ENCODE peak calls at places on chromosome 19, in five cellular contexts. One of them, this sample, is unnamed.

GRCh38 chr19:4081441-4082129 is 14.9 kb upstream of the ZBTB7A start:
- DNase-seq in GM19239: no peak
- DNase-seq in tibial artery: no peak
- DNase-seq in aorta: no peak
- DNase-seq in EL: no peak
- DNase-seq in this sample: no peak

GRCh38 chr19:49157445-49158224 is at the start of gene TRPM4:
- DNase-seq in GM19239: no peak
- DNase-seq in tibial artery: peak
- DNase-seq in aorta: peak
- DNase-seq in EL: peak
- DNase-seq in this sample: peak

GRCh38 chr19:46648961-46649960 is 11.7 kb downstream of the DACT3 start:
- DNase-seq in GM19239: no peak
- DNase-seq in tibial artery: no peak
- DNase-seq in aorta: no peak
- DNase-seq in EL: no peak
- DNase-seq in this sample: no peak

GRCh38 chr19:1150333-1151036 is 23.6 kb downstream of the SBNO2 start:
- DNase-seq in GM19239: no peak
- DNase-seq in tibial artery: no peak
- DNase-seq in aorta: no peak
- DNase-seq in EL: no peak
- DNase-seq in this sample: no peak

GRCh38 chr19:54232552-54232934 is 9.7 kb upstream of the LILRB3 start:
- DNase-seq in GM19239: no peak
- DNase-seq in tibial artery: no peak
- DNase-seq in aorta: no peak
- DNase-seq in EL: no peak
- DNase-seq in this sample: no peak

GRCh38 chr19:16136185-16137067 is 7.1 kb upstream of the HSH2D start:
- DNase-seq in GM19239: no peak
- DNase-seq in tibial artery: no peak
- DNase-seq in aorta: no peak
- DNase-seq in EL: no peak
- DNase-seq in this sample: no peak

GRCh38 chr19:21709464-21709863 is 57.9 kb downstream of the ZNF100 start:
- DNase-seq in GM19239: no peak
- DNase-seq in tibial artery: no peak
- DNase-seq in aorta: no peak
- DNase-seq in EL: no peak
- DNase-seq in this sample: no peak

GRCh38 chr19:51354103-51354741 is 12.0 kb downstream of the ETFB start:
- DNase-seq in GM19239: no peak
- DNase-seq in tibial artery: no peak
- DNase-seq in aorta: no peak
- DNase-seq in EL: no peak
- DNase-seq in this sample: no peak

GRCh38 chr19:39402417-39403297 is 4.0 kb upstream of the ZFP36 start:
- DNase-seq in GM19239: no peak
- DNase-seq in tibial artery: peak
- DNase-seq in aorta: peak
- DNase-seq in EL: peak
- DNase-seq in this sample: peak

GRCh38 chr19:33290956-33291622 is 11.2 kb downstream of the CEBPA start:
- DNase-seq in GM19239: no peak
- DNase-seq in tibial artery: no peak
- DNase-seq in aorta: no peak
- DNase-seq in EL: no peak
- DNase-seq in this sample: no peak

GRCh38 chr19:31261651-31262331 is 87.4 kb downstream of the TSHZ3 start:
- DNase-seq in GM19239: no peak
- DNase-seq in tibial artery: no peak
- DNase-seq in aorta: no peak
- DNase-seq in EL: no peak
- DNase-seq in this sample: no peak

GRCh38 chr19:38596057-38596981 is 21.4 kb downstream of the MAP4K1 start:
- DNase-seq in GM19239: no peak
- DNase-seq in tibial artery: no peak
- DNase-seq in aorta: no peak
- DNase-seq in EL: peak
- DNase-seq in this sample: no peak

GRCh38 chr19:38744298-38744681 is at the start of gene CAPN12:
- DNase-seq in GM19239: no peak
- DNase-seq in tibial artery: no peak
- DNase-seq in aorta: no peak
- DNase-seq in EL: no peak
- DNase-seq in this sample: no peak

GRCh38 chr19:40802300-40803169 is 3.5 kb downstream of the EGLN2 start:
- DNase-seq in GM19239: no peak
- DNase-seq in tibial artery: peak
- DNase-seq in aorta: no peak
- DNase-seq in EL: no peak
- DNase-seq in this sample: peak

GRCh38 chr19:2512523-2513431 is 36.9 kb downstream of the GADD45B start:
- DNase-seq in GM19239: no peak
- DNase-seq in tibial artery: no peak
- DNase-seq in aorta: no peak
- DNase-seq in EL: no peak
- DNase-seq in this sample: no peak

GRCh38 chr19:38657633-38658222 is 10.3 kb downstream of the ACTN4 start:
- DNase-seq in GM19239: no peak
- DNase-seq in tibial artery: no peak
- DNase-seq in aorta: no peak
- DNase-seq in EL: peak
- DNase-seq in this sample: no peak

GRCh38 chr19:30116530-30116929 is 174.5 kb downstream of the URI1 start:
- DNase-seq in GM19239: no peak
- DNase-seq in tibial artery: no peak
- DNase-seq in aorta: no peak
- DNase-seq in EL: no peak
- DNase-seq in this sample: no peak

GRCh38 chr19:17435218-17435617 is 13.2 kb downstream of the TMEM221 start:
- DNase-seq in GM19239: no peak
- DNase-seq in tibial artery: no peak
- DNase-seq in aorta: no peak
- DNase-seq in EL: no peak
- DNase-seq in this sample: no peak

GRCh38 chr19:54129617-54129996 is 8.0 kb upstream of the CNOT3 start:
- DNase-seq in GM19239: no peak
- DNase-seq in tibial artery: no peak
- DNase-seq in aorta: no peak
- DNase-seq in EL: no peak
- DNase-seq in this sample: no peak

GRCh38 chr19:7729211-7729610 is 2.7 kb downstream of the CLEC4G start:
- DNase-seq in GM19239: no peak
- DNase-seq in tibial artery: no peak
- DNase-seq in aorta: no peak
- DNase-seq in EL: no peak
- DNase-seq in this sample: no peak

GRCh38 chr19:7989071-7989575 is 16.3 kb downstream of the ELAVL1 start:
- DNase-seq in GM19239: no peak
- DNase-seq in tibial artery: no peak
- DNase-seq in aorta: no peak
- DNase-seq in EL: no peak
- DNase-seq in this sample: no peak

GRCh38 chr19:41641879-41642485 is 15.1 kb upstream of the CEACAM4 start:
- DNase-seq in GM19239: peak
- DNase-seq in tibial artery: no peak
- DNase-seq in aorta: no peak
- DNase-seq in EL: peak
- DNase-seq in this sample: no peak

GRCh38 chr19:35715355-35715809 is 2.4 kb upstream of the KMT2B start:
- DNase-seq in GM19239: no peak
- DNase-seq in tibial artery: no peak
- DNase-seq in aorta: no peak
- DNase-seq in EL: no peak
- DNase-seq in this sample: no peak

GRCh38 chr19:9165256-9165655 is 13.5 kb upstream of the OR7D2 start:
- DNase-seq in GM19239: no peak
- DNase-seq in tibial artery: no peak
- DNase-seq in aorta: no peak
- DNase-seq in EL: peak
- DNase-seq in this sample: no peak

GRCh38 chr19:19151418-19151817 is 13.1 kb upstream of the TMEM161A start:
- DNase-seq in GM19239: no peak
- DNase-seq in tibial artery: no peak
- DNase-seq in aorta: no peak
- DNase-seq in EL: no peak
- DNase-seq in this sample: no peak

GRCh38 chr19:2495130-2495641 is 19.3 kb downstream of the GADD45B start:
- DNase-seq in GM19239: no peak
- DNase-seq in tibial artery: peak
- DNase-seq in aorta: peak
- DNase-seq in EL: peak
- DNase-seq in this sample: peak

GRCh38 chr19:55005684-55006488 is 32.2 kb downstream of the GP6 start:
- DNase-seq in GM19239: peak
- DNase-seq in tibial artery: no peak
- DNase-seq in aorta: no peak
- DNase-seq in EL: peak
- DNase-seq in this sample: no peak

GRCh38 chr19:34366670-34367423 is 1.9 kb downstream of the GPI start:
- DNase-seq in GM19239: no peak
- DNase-seq in tibial artery: no peak
- DNase-seq in aorta: no peak
- DNase-seq in EL: peak
- DNase-seq in this sample: no peak

GRCh38 chr19:15379996-15380647 is 535 bp upstream of the AKAP8 start:
- DNase-seq in GM19239: no peak
- DNase-seq in tibial artery: no peak
- DNase-seq in aorta: no peak
- DNase-seq in EL: peak
- DNase-seq in this sample: peak

GRCh38 chr19:46453661-46454060 is 17.7 kb downstream of the PNMA8A start:
- DNase-seq in GM19239: no peak
- DNase-seq in tibial artery: no peak
- DNase-seq in aorta: no peak
- DNase-seq in EL: no peak
- DNase-seq in this sample: no peak

GRCh38 chr19:29681422-29682235 is 16.4 kb downstream of the PLEKHF1 start:
- DNase-seq in GM19239: no peak
- DNase-seq in tibial artery: peak
- DNase-seq in aorta: peak
- DNase-seq in EL: no peak
- DNase-seq in this sample: no peak

This sample was measured in sigmoid colon.